ENCODE peak calls at places on chromosomes 2 and 18, in four cellular contexts. H is aorta, O is transverse colon, K is colonic mucosa. Y is an unnamed sample.
A peak's percentile ranks its signal among the peaks of the same experiment; 100 is the strongest.

GRCh38 chr2:80499095-80499494 is 194.5 kb upstream of the LRRTM1 start:
- DNase-seq in H (no peak), O (peak; percentile 28), K (peak; percentile 36), Y (no peak)

GRCh38 chr18:35158728-35159443 is 81.9 kb upstream of the ZNF397 start:
- DNase-seq in H (no peak), O (no peak), K (no peak), Y (peak; percentile 37)

GRCh38 chr18:48007955-48008701 is 77.7 kb upstream of the SMAD2 start:
- DNase-seq in H (peak; percentile 90), O (peak; percentile 73), K (peak; percentile 77), Y (no peak)

GRCh38 chr2:18516112-18516511 is 44.3 kb downstream of the RDH14 start:
- DNase-seq in H (no peak), O (no peak), K (no peak), Y (no peak)

GRCh38 chr18:58373486-58373885 is 255.4 kb downstream of the ALPK2 start:
- DNase-seq in H (no peak), O (no peak), K (no peak), Y (no peak)

GRCh38 chr2:175012516-175012915 is 7.3 kb upstream of the CHN1 start:
- DNase-seq in H (no peak), O (no peak), K (no peak), Y (no peak)

GRCh38 chr2:1900736-1901135 is 156.4 kb upstream of the PXDN start:
- DNase-seq in H (no peak), O (no peak), K (no peak), Y (no peak)

GRCh38 chr2:98084151-98084868 is 2.7 kb upstream of the VWA3B start:
- DNase-seq in H (no peak), O (peak; percentile 20), K (peak; percentile 52), Y (no peak)

GRCh38 chr2:30436859-30437435 is 10.1 kb upstream of the LCLAT1 start:
- DNase-seq in H (no peak), O (no peak), K (no peak), Y (no peak)

GRCh38 chr2:218093879-218094278 is 24.8 kb downstream of the RUFY4 start:
- DNase-seq in H (no peak), O (no peak), K (no peak), Y (no peak)

GRCh38 chr2:25402477-25402876 is 60.8 kb upstream of the DNMT3A start:
- DNase-seq in H (no peak), O (no peak), K (no peak), Y (no peak)

GRCh38 chr2:109335586-109336266 is 206.7 kb downstream of the SH3RF3 start:
- DNase-seq in H (no peak), O (no peak), K (no peak), Y (no peak)

GRCh38 chr18:26791676-26792075 is 73.8 kb downstream of the AQP4 start:
- DNase-seq in H (no peak), O (no peak), K (no peak), Y (no peak)

GRCh38 chr18:50734886-50735285 is 84.9 kb downstream of the MRO start:
- DNase-seq in H (no peak), O (no peak), K (no peak), Y (no peak)

GRCh38 chr2:201264472-201265173 is 4.3 kb downstream of the CASP8 start:
- DNase-seq in H (no peak), O (no peak), K (no peak), Y (no peak)

GRCh38 chr2:64732153-64732552 is 78.4 kb upstream of the SERTAD2 start:
- DNase-seq in H (no peak), O (no peak), K (no peak), Y (no peak)

Y was measured in SIG-M5.